ENCODE peak calls at places on chromosome 1, in eight cellular contexts. One of them, this sample, is unnamed. For H3K4me1, the result is how much of the 10 kb centered on the place peaks cover.

GRCh38 chr1:174135200-174135599 is 24.1 kb upstream of the RABGAP1L start:
- DNase-seq in CD8-positive, alpha-beta T cell: no peak
- DNase-seq in upper lobe of right lung: no peak
- DNase-seq in fibroblast of lung: peak
- DNase-seq in sigmoid colon: no peak
- DNase-seq in mucosa of descending colon: no peak
- DNase-seq in body of pancreas: no peak
- DNase-seq in PC-3: no peak
- DNase-seq in this sample: no peak

GRCh38 chr1:232622981-232623380 is 7.0 kb downstream of the SIPA1L2 start:
- DNase-seq in CD8-positive, alpha-beta T cell: no peak
- DNase-seq in upper lobe of right lung: no peak
- DNase-seq in fibroblast of lung: no peak
- DNase-seq in sigmoid colon: no peak
- DNase-seq in mucosa of descending colon: peak
- DNase-seq in body of pancreas: no peak
- DNase-seq in PC-3: no peak
- DNase-seq in this sample: no peak

GRCh38 chr1:61741682-61742619 is at the start of gene PATJ:
- DNase-seq in CD8-positive, alpha-beta T cell: peak
- DNase-seq in upper lobe of right lung: peak
- DNase-seq in fibroblast of lung: peak
- DNase-seq in sigmoid colon: peak
- DNase-seq in mucosa of descending colon: peak
- DNase-seq in body of pancreas: peak
- DNase-seq in PC-3: peak
- DNase-seq in this sample: peak

GRCh38 chr1:164588388-164589341 is 29.7 kb downstream of the PBX1 start:
- DNase-seq in CD8-positive, alpha-beta T cell: no peak
- DNase-seq in upper lobe of right lung: peak
- DNase-seq in fibroblast of lung: peak
- DNase-seq in sigmoid colon: peak
- DNase-seq in mucosa of descending colon: peak
- DNase-seq in body of pancreas: peak
- DNase-seq in PC-3: no peak
- DNase-seq in this sample: peak

GRCh38 chr1:43566382-43567035 is 35.8 kb downstream of the PTPRF start:
- DNase-seq in CD8-positive, alpha-beta T cell: no peak
- DNase-seq in upper lobe of right lung: no peak
- DNase-seq in fibroblast of lung: no peak
- DNase-seq in sigmoid colon: no peak
- DNase-seq in mucosa of descending colon: no peak
- DNase-seq in body of pancreas: no peak
- DNase-seq in PC-3: no peak
- DNase-seq in this sample: no peak

GRCh38 chr1:201790261-201790660 is 38.7 kb upstream of the IPO9 start:
- DNase-seq in CD8-positive, alpha-beta T cell: no peak
- DNase-seq in upper lobe of right lung: no peak
- DNase-seq in fibroblast of lung: peak
- DNase-seq in sigmoid colon: peak
- DNase-seq in mucosa of descending colon: no peak
- DNase-seq in body of pancreas: no peak
- DNase-seq in PC-3: peak
- DNase-seq in this sample: no peak

GRCh38 chr1:223700942-223701637 is 11.2 kb upstream of the CAPN2 start:
- DNase-seq in CD8-positive, alpha-beta T cell: no peak
- DNase-seq in upper lobe of right lung: peak
- DNase-seq in fibroblast of lung: peak
- DNase-seq in sigmoid colon: no peak
- DNase-seq in mucosa of descending colon: no peak
- DNase-seq in body of pancreas: no peak
- DNase-seq in PC-3: peak
- DNase-seq in this sample: no peak

GRCh38 chr1:74969566-74970135 is 164.5 kb upstream of the LHX8 start:
- DNase-seq in CD8-positive, alpha-beta T cell: no peak
- DNase-seq in upper lobe of right lung: no peak
- DNase-seq in fibroblast of lung: no peak
- DNase-seq in sigmoid colon: no peak
- DNase-seq in mucosa of descending colon: no peak
- DNase-seq in body of pancreas: no peak
- DNase-seq in PC-3: no peak
- DNase-seq in this sample: no peak

GRCh38 chr1:213552045-213552444 is 435.7 kb upstream of the PROX1 start:
- DNase-seq in CD8-positive, alpha-beta T cell: no peak
- DNase-seq in upper lobe of right lung: no peak
- DNase-seq in fibroblast of lung: no peak
- DNase-seq in sigmoid colon: no peak
- DNase-seq in mucosa of descending colon: no peak
- DNase-seq in body of pancreas: no peak
- DNase-seq in PC-3: no peak
- DNase-seq in this sample: no peak

GRCh38 chr1:116311756-116312691 is 61.0 kb upstream of the ATP1A1 start:
- DNase-seq in CD8-positive, alpha-beta T cell: no peak
- DNase-seq in upper lobe of right lung: peak
- DNase-seq in fibroblast of lung: no peak
- DNase-seq in sigmoid colon: no peak
- DNase-seq in mucosa of descending colon: peak
- DNase-seq in body of pancreas: peak
- DNase-seq in PC-3: peak
- DNase-seq in this sample: no peak

GRCh38 chr1:83819436-83819835 is 179.5 kb downstream of the TTLL7 start:
- DNase-seq in CD8-positive, alpha-beta T cell: no peak
- DNase-seq in upper lobe of right lung: no peak
- DNase-seq in fibroblast of lung: no peak
- DNase-seq in sigmoid colon: no peak
- DNase-seq in mucosa of descending colon: no peak
- DNase-seq in body of pancreas: no peak
- DNase-seq in PC-3: no peak
- DNase-seq in this sample: no peak

GRCh38 chr1:197526736-197527371 is 248.4 kb downstream of the DENND1B start:
- DNase-seq in CD8-positive, alpha-beta T cell: no peak
- DNase-seq in upper lobe of right lung: no peak
- DNase-seq in fibroblast of lung: peak
- DNase-seq in sigmoid colon: no peak
- DNase-seq in mucosa of descending colon: no peak
- DNase-seq in body of pancreas: no peak
- DNase-seq in PC-3: peak
- DNase-seq in this sample: no peak

GRCh38 chr1:113370868-113371267 is 19.4 kb upstream of the MAGI3 start:
- DNase-seq in CD8-positive, alpha-beta T cell: no peak
- DNase-seq in upper lobe of right lung: no peak
- DNase-seq in fibroblast of lung: no peak
- DNase-seq in sigmoid colon: no peak
- DNase-seq in mucosa of descending colon: no peak
- DNase-seq in body of pancreas: no peak
- DNase-seq in PC-3: no peak
- DNase-seq in this sample: no peak

DNA sequence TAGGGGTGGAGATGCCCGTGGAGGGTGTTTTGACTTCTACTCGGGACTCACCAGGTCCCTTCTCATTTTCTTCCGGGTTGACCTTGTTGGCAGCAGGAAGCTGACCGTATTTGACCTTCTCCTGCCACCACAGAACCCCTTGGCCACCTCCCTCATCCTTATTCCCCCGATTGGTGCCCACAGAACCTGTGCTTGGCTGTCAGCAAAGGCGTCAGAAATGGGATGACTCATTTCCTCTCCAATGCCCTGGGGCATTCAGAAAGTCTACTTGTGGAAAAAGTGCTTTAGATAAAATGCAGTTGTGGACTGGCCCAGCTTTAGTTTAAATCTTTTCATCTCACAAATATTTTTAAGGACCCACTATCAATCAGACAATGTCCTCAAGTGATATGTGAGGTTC is 221.8 kb upstream of the VAMP3 start:
- DNase-seq in CD8-positive, alpha-beta T cell: no peak
- DNase-seq in upper lobe of right lung: peak
- DNase-seq in fibroblast of lung: peak
- DNase-seq in sigmoid colon: no peak
- DNase-seq in mucosa of descending colon: no peak
- DNase-seq in body of pancreas: no peak
- DNase-seq in PC-3: peak
- DNase-seq in this sample: no peak
- H3K4me1 ChIP-seq in CD8-positive, alpha-beta T cell: under half
- H3K4me1 ChIP-seq in upper lobe of right lung: under half
- H3K4me1 ChIP-seq in fibroblast of lung: under half
- H3K4me1 ChIP-seq in sigmoid colon: under half
- H3K4me1 ChIP-seq in mucosa of descending colon: under half
- H3K4me1 ChIP-seq in body of pancreas: under half
- H3K4me1 ChIP-seq in PC-3: under half
- H3K4me1 ChIP-seq in this sample: under half

GRCh38 chr1:4003846-4004505 is 103.9 kb upstream of the C1orf174 start:
- DNase-seq in CD8-positive, alpha-beta T cell: no peak
- DNase-seq in upper lobe of right lung: peak
- DNase-seq in fibroblast of lung: no peak
- DNase-seq in sigmoid colon: no peak
- DNase-seq in mucosa of descending colon: no peak
- DNase-seq in body of pancreas: no peak
- DNase-seq in PC-3: no peak
- DNase-seq in this sample: no peak

GRCh38 chr1:4002741-4003140 is 102.7 kb upstream of the C1orf174 start:
- DNase-seq in CD8-positive, alpha-beta T cell: no peak
- DNase-seq in upper lobe of right lung: peak
- DNase-seq in fibroblast of lung: no peak
- DNase-seq in sigmoid colon: peak
- DNase-seq in mucosa of descending colon: no peak
- DNase-seq in body of pancreas: no peak
- DNase-seq in PC-3: no peak
- DNase-seq in this sample: no peak

GRCh38 chr1:4001461-4001860 is 101.4 kb upstream of the C1orf174 start:
- DNase-seq in CD8-positive, alpha-beta T cell: no peak
- DNase-seq in upper lobe of right lung: peak
- DNase-seq in fibroblast of lung: no peak
- DNase-seq in sigmoid colon: peak
- DNase-seq in mucosa of descending colon: no peak
- DNase-seq in body of pancreas: no peak
- DNase-seq in PC-3: no peak
- DNase-seq in this sample: no peak

GRCh38 chr1:4000811-4001251 is 100.8 kb upstream of the C1orf174 start:
- DNase-seq in CD8-positive, alpha-beta T cell: no peak
- DNase-seq in upper lobe of right lung: peak
- DNase-seq in fibroblast of lung: no peak
- DNase-seq in sigmoid colon: peak
- DNase-seq in mucosa of descending colon: no peak
- DNase-seq in body of pancreas: no peak
- DNase-seq in PC-3: no peak
- DNase-seq in this sample: no peak

DNA sequence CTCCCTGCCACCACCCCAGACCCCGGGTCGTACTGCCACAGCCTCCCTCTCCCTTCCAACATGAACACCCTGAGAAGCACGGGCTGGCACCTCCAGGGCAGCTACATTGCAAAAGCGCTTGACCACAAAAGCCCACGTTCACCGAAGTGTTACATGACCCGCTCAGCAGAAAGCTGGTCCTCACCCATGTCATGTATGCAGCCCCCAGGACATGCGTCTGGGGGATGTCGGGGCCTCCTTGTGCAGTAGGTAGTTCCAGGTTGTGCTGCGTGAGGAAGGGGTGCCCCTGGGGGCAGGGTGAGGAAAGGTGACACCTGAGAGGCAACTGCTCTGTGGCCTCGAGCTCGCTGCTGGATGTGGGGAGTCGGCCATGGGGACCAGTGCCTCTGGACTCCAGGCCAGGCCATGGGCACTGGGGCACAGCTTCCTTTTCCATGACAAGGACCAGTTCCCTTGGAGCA is 102.0 kb upstream of the C1orf174 start:
- DNase-seq in CD8-positive, alpha-beta T cell: no peak
- DNase-seq in upper lobe of right lung: peak
- DNase-seq in fibroblast of lung: no peak
- DNase-seq in sigmoid colon: peak
- DNase-seq in mucosa of descending colon: no peak
- DNase-seq in body of pancreas: no peak
- DNase-seq in PC-3: no peak
- DNase-seq in this sample: no peak
- H3K4me1 ChIP-seq in CD8-positive, alpha-beta T cell: under half
- H3K4me1 ChIP-seq in upper lobe of right lung: under half
- H3K4me1 ChIP-seq in fibroblast of lung: under half
- H3K4me1 ChIP-seq in sigmoid colon: under half
- H3K4me1 ChIP-seq in mucosa of descending colon: under half
- H3K4me1 ChIP-seq in body of pancreas: under half
- H3K4me1 ChIP-seq in PC-3: under half
- H3K4me1 ChIP-seq in this sample: under half

DNA sequence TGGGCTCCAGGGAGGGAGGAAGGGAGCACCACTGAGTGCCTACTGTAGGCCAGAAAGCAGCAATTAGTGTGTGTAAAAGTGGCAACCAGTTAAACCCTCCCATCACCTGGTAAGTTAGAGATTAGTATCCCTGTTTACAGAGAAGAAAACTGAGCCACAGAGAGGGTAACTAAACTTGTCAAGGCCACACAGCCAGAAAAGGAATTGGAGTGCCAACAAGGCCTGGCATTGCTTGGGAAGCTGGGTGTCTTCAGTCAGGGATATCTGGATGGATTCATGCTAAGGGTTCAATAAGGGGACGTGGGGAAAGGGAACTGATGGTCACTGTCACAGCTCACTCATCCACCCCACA is 23.6 kb upstream of the ADGRB2 start:
- DNase-seq in CD8-positive, alpha-beta T cell: no peak
- DNase-seq in upper lobe of right lung: no peak
- DNase-seq in fibroblast of lung: no peak
- DNase-seq in sigmoid colon: no peak
- DNase-seq in mucosa of descending colon: no peak
- DNase-seq in body of pancreas: no peak
- DNase-seq in PC-3: no peak
- DNase-seq in this sample: no peak
- H3K4me1 ChIP-seq in CD8-positive, alpha-beta T cell: under half
- H3K4me1 ChIP-seq in upper lobe of right lung: under half
- H3K4me1 ChIP-seq in fibroblast of lung: under half
- H3K4me1 ChIP-seq in sigmoid colon: under half
- H3K4me1 ChIP-seq in mucosa of descending colon: under half
- H3K4me1 ChIP-seq in body of pancreas: under half
- H3K4me1 ChIP-seq in PC-3: under half
- H3K4me1 ChIP-seq in this sample: under half

GRCh38 chr1:47684518-47684917 is 246.7 kb downstream of the FOXD2 start:
- DNase-seq in CD8-positive, alpha-beta T cell: no peak
- DNase-seq in upper lobe of right lung: no peak
- DNase-seq in fibroblast of lung: no peak
- DNase-seq in sigmoid colon: peak
- DNase-seq in mucosa of descending colon: no peak
- DNase-seq in body of pancreas: no peak
- DNase-seq in PC-3: no peak
- DNase-seq in this sample: no peak

GRCh38 chr1:47683402-47683801 is 245.6 kb downstream of the FOXD2 start:
- DNase-seq in CD8-positive, alpha-beta T cell: no peak
- DNase-seq in upper lobe of right lung: no peak
- DNase-seq in fibroblast of lung: no peak
- DNase-seq in sigmoid colon: peak
- DNase-seq in mucosa of descending colon: no peak
- DNase-seq in body of pancreas: no peak
- DNase-seq in PC-3: no peak
- DNase-seq in this sample: no peak

GRCh38 chr1:47686731-47687617 is 249.1 kb downstream of the FOXD2 start:
- DNase-seq in CD8-positive, alpha-beta T cell: peak
- DNase-seq in upper lobe of right lung: peak
- DNase-seq in fibroblast of lung: no peak
- DNase-seq in sigmoid colon: peak
- DNase-seq in mucosa of descending colon: no peak
- DNase-seq in body of pancreas: no peak
- DNase-seq in PC-3: no peak
- DNase-seq in this sample: no peak

GRCh38 chr1:47685763-47686066 is 247.9 kb downstream of the FOXD2 start:
- DNase-seq in CD8-positive, alpha-beta T cell: no peak
- DNase-seq in upper lobe of right lung: no peak
- DNase-seq in fibroblast of lung: no peak
- DNase-seq in sigmoid colon: no peak
- DNase-seq in mucosa of descending colon: no peak
- DNase-seq in body of pancreas: no peak
- DNase-seq in PC-3: no peak
- DNase-seq in this sample: no peak

GRCh38 chr1:47684964-47685762 is 247.3 kb downstream of the FOXD2 start:
- DNase-seq in CD8-positive, alpha-beta T cell: no peak
- DNase-seq in upper lobe of right lung: peak
- DNase-seq in fibroblast of lung: peak
- DNase-seq in sigmoid colon: peak
- DNase-seq in mucosa of descending colon: no peak
- DNase-seq in body of pancreas: no peak
- DNase-seq in PC-3: peak
- DNase-seq in this sample: no peak
- H3K4me1 ChIP-seq in CD8-positive, alpha-beta T cell: under half
- H3K4me1 ChIP-seq in upper lobe of right lung: under half
- H3K4me1 ChIP-seq in fibroblast of lung: under half
- H3K4me1 ChIP-seq in sigmoid colon: under half
- H3K4me1 ChIP-seq in mucosa of descending colon: under half
- H3K4me1 ChIP-seq in body of pancreas: under half
- H3K4me1 ChIP-seq in PC-3: under half
- H3K4me1 ChIP-seq in this sample: under half